ENCODE peak calls at places on chromosomes 12 and 14, in five cellular contexts. D is body of pancreas, R is prostate gland, Q is astrocyte, P is left lung. Z is an unnamed sample.
A peak's percentile ranks its signal among the peaks of the same experiment; 100 is the strongest.

GRCh38 chr14:69312608-69313007 is 52.6 kb downstream of the GALNT16 start:
- DNase-seq in D (no peak), R (peak; percentile 23), Q (no peak), P (no peak), Z (no peak)

GRCh38 chr14:68512088-68512487 is 280.8 kb downstream of the ZFP36L1 start:
- DNase-seq in D (no peak), R (no peak), Q (peak; percentile 72), P (no peak), Z (no peak)

GRCh38 chr14:102510616-102511520 is 1.3 kb upstream of the ANKRD9 start:
- DNase-seq in D (peak; percentile 24), R (peak; percentile 54), Q (no peak), P (peak; percentile 63), Z (peak; percentile 76)

GRCh38 chr12:56338643-56339422 is at the start of gene IL23A:
- DNase-seq in D (peak; percentile 18), R (no peak), Q (peak; percentile 60), P (no peak), Z (no peak)

GRCh38 chr14:33454022-33454645 is 496.7 kb downstream of the EGLN3 start:
- DNase-seq in D (no peak), R (no peak), Q (no peak), P (no peak), Z (no peak)

GRCh38 chr12:72872986-72873385 is 600.8 kb downstream of the TRHDE start:
- DNase-seq in D (no peak), R (no peak), Q (no peak), P (no peak), Z (no peak)

GRCh38 chr14:81516941-81517797 is 16.5 kb downstream of the SEL1L start:
- DNase-seq in D (peak; percentile 44), R (peak; percentile 69), Q (peak; percentile 41), P (no peak), Z (no peak)

GRCh38 chr12:31118831-31119530 is 45.3 kb downstream of the DDX11 start:
- DNase-seq in D (no peak), R (no peak), Q (no peak), P (no peak), Z (peak; percentile 45)

GRCh38 chr12:62719027-62719426 is 215.9 kb downstream of the PPM1H start:
- DNase-seq in D (no peak), R (no peak), Q (no peak), P (no peak), Z (no peak)

GRCh38 chr12:4153343-4153892 is 120.1 kb upstream of the CCND2 start:
- DNase-seq in D (no peak), R (no peak), Q (no peak), P (no peak), Z (no peak)

GRCh38 chr14:84323963-84324362 is 1206.0 kb upstream of the FLRT2 start:
- DNase-seq in D (no peak), R (no peak), Q (peak; percentile 16), P (no peak), Z (no peak)

GRCh38 chr12:119682635-119683340 is 14.9 kb downstream of the PRKAB1 start:
- DNase-seq in D (no peak), R (no peak), Q (no peak), P (no peak), Z (no peak)

GRCh38 chr12:27779416-27779815 is 617 bp upstream of the KLHL42 start:
- DNase-seq in D (peak; percentile 15), R (peak; percentile 13), Q (no peak), P (no peak), Z (no peak)

GRCh38 chr14:77201696-77202095 is 20.1 kb downstream of the TMEM63C start:
- DNase-seq in D (no peak), R (no peak), Q (no peak), P (no peak), Z (no peak)

GRCh38 chr14:54683882-54684794 is 117.2 kb downstream of the SAMD4A start:
- DNase-seq in D (peak; percentile 36), R (no peak), Q (peak; percentile 81), P (no peak), Z (no peak)

GRCh38 chr14:24246765-24247212 is 4.4 kb upstream of the TINF2 start:
- DNase-seq in D (no peak), R (no peak), Q (no peak), P (no peak), Z (no peak)

GRCh38 chr14:60805881-60806569 is 71.5 kb downstream of the MNAT1 start:
- DNase-seq in D (no peak), R (no peak), Q (peak; percentile 67), P (no peak), Z (no peak)

GRCh38 chr14:33847066-33847465 is 103.8 kb downstream of the EGLN3 start:
- DNase-seq in D (no peak), R (no peak), Q (peak; percentile 87), P (no peak), Z (no peak)

GRCh38 chr12:32993404-32993803 is 96.8 kb upstream of the PKP2 start:
- DNase-seq in D (no peak), R (no peak), Q (no peak), P (no peak), Z (no peak)

GRCh38 chr12:102452605-102453004 is 27.8 kb downstream of the IGF1 start:
- DNase-seq in D (no peak), R (no peak), Q (no peak), P (no peak), Z (no peak)

GRCh38 chr12:128637616-128638606 is 185.8 kb downstream of the SLC15A4 start:
- DNase-seq in D (no peak), R (no peak), Q (no peak), P (no peak), Z (no peak)

GRCh38 chr12:18432211-18432610 is 170.9 kb downstream of the PIK3C2G start:
- DNase-seq in D (no peak), R (no peak), Q (no peak), P (no peak), Z (no peak)

GRCh38 chr14:93002851-93003298 is 79.9 kb downstream of the CHGA start:
- DNase-seq in D (no peak), R (no peak), Q (no peak), P (no peak), Z (no peak)

GRCh38 chr12:41011939-41012338 is 176.2 kb upstream of the PDZRN4 start:
- DNase-seq in D (no peak), R (no peak), Q (no peak), P (no peak), Z (no peak)

GRCh38 chr14:56138987-56139386 is 20.8 kb downstream of the PELI2 start:
- DNase-seq in D (no peak), R (no peak), Q (no peak), P (no peak), Z (no peak)

GRCh38 chr14:31510222-31510621 is 22.4 kb upstream of the GPR33 start:
- DNase-seq in D (no peak), R (no peak), Q (peak; percentile 3), P (no peak), Z (no peak)

DNA sequence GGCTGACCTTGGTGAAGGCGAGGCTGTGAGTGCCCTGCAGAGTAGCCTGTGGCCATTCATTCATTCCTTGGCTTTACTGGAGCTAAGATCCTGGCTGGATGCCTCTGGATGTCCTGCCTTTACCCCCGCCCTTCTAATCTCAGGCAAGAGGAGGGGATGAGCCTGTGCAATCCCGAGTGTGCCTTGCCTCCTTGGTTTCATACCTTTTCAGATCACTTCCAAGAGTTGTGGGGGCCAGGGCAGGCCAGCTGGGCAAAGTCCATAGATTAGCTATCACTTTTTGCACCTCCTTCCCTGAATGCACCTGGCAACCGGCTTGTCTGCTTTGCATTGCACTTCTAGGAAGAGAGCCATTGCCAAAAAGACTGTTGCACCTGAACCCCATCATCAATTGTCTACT is 1.5 kb downstream of the VRTN start:
- DNase-seq in D (peak; percentile 77), R (no peak), Q (no peak), P (no peak), Z (peak; percentile 66)
- H3K4me3 ChIP-seq in D (no peak overlapping the region), R (no peak overlapping the region), Q (no peak overlapping the region), P (no peak overlapping the region), Z (no peak overlapping the region)

DNA sequence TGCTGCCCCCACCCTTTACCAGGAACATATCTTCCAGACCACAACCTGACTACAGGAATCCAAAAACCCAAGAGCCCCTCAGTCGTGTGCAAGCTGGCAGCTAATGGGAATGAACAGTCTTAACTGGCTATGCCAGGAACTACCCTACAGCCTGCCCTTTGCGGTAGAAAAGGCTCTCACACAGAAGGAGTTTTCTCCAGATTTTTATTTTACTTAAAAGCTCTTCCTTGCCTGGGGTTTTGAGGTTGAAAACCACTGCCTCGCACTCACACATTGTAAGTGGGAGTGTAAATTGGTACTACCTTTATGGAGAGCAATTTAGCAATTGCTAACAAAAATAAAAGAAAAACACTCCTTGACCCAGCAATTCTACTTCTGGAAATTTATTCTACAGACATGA is 28.2 kb downstream of the PITPNM2 start:
- DNase-seq in D (no peak), R (no peak), Q (no peak), P (no peak), Z (no peak)
- H3K4me3 ChIP-seq in D (no peak overlapping the region), R (no peak overlapping the region), Q (no peak overlapping the region), P (no peak overlapping the region), Z (no peak overlapping the region)

GRCh38 chr12:53045646-53046045 is 4.2 kb upstream of the TNS2 start:
- DNase-seq in D (peak; percentile 52), R (no peak), Q (no peak), P (no peak), Z (no peak)
- H3K4me3 ChIP-seq in D (no peak overlapping the region), R (peak overlapping the region; percentile 64), Q (peak overlapping the region; percentile 69), P (no peak overlapping the region), Z (peak overlapping the region; percentile 50)

GRCh38 chr14:44403194-44403593 is 103.9 kb downstream of the FSCB start:
- DNase-seq in D (no peak), R (no peak), Q (no peak), P (no peak), Z (no peak)

GRCh38 chr14:44404599-44405349 is 102.3 kb downstream of the FSCB start:
- DNase-seq in D (no peak), R (no peak), Q (no peak), P (no peak), Z (no peak)

GRCh38 chr14:44405350-44405619 is 101.8 kb downstream of the FSCB start:
- DNase-seq in D (no peak), R (no peak), Q (no peak), P (no peak), Z (no peak)

DNA sequence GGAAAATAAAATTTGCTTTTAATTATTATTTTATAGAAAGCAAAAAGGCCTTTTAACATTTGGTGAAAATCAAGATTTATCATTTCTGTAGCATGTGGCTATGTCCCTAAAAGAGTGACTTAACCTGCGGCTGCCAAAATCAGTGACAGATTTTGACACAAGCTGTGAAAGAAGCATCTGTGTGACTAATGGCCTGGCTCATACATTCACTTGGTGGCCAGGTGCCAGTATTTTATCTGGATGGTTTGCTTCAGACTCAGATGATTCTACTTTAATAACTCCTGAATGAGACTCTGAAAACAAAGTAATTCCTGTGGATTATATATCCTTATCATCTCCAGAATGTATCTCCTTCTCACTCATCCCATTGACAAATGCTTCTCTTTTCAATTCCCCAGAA is 103.1 kb downstream of the FSCB start:
- DNase-seq in D (no peak), R (no peak), Q (peak; percentile 3), P (no peak), Z (no peak)
- H3K4me3 ChIP-seq in D (no peak overlapping the region), R (no peak overlapping the region), Q (no peak overlapping the region), P (no peak overlapping the region), Z (no peak overlapping the region)

DNA sequence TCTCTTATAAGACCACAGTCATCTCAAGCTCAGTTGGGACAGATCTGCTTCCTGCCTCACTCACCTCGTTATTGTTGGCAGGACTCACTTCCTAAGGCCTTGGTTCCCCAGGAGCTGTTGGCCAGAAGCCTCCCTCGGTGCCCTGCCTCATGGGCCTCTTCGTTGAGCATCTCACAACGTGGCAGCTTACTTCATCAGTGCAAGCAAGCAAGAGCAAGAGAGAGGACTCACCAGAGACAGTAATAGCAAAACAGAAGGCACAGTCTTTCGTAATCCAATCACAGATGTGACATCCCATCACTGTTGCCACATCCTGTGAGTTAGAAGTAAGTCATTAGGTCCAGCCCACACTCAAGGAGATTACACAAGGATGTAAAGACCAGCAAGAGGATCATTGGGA is 5.1 kb upstream of the NUMB start:
- DNase-seq in D (peak; percentile 75), R (no peak), Q (peak; percentile 90), P (peak; percentile 63), Z (peak; percentile 33)
- H3K4me3 ChIP-seq in D (no peak overlapping the region), R (no peak overlapping the region), Q (peak overlapping the region; percentile 15), P (no peak overlapping the region), Z (no peak overlapping the region)

Z was measured in stomach.